ENCODE peak calls at places on chromosomes 12 and 14, in five cellular contexts. Y is heart right ventricle, P is GF-D8, M is HEK293T, X is HAP-1. O is an unnamed sample.

GRCh38 chr14:97106609-97107008 is 309.4 kb downstream of the VRK1 start:
- DNase-seq in Y (no peak), P (no peak), M (no peak), X (no peak), O (no peak)

GRCh38 chr14:95294834-95295599 is 24.7 kb downstream of the CLMN start:
- DNase-seq in Y (no peak), P (no peak), M (no peak), X (no peak), O (no peak)

GRCh38 chr12:1790470-1790869 is 29.9 kb upstream of the LRTM2 start:
- DNase-seq in Y (no peak), P (no peak), M (no peak), X (no peak), O (no peak)

GRCh38 chr12:65308601-65309071 is 30.2 kb downstream of the MSRB3 start:
- DNase-seq in Y (no peak), P (no peak), M (no peak), X (no peak), O (no peak)

GRCh38 chr14:103597623-103598372 is 31.2 kb upstream of the KLC1 start:
- DNase-seq in Y (no peak), P (no peak), M (peak), X (no peak), O (no peak)

GRCh38 chr14:88245321-88245720 is 77.7 kb downstream of the KCNK10 start:
- DNase-seq in Y (no peak), P (no peak), M (no peak), X (no peak), O (no peak)

GRCh38 chr12:65657635-65658034 is 166.6 kb upstream of the HMGA2 start:
- DNase-seq in Y (no peak), P (no peak), M (no peak), X (no peak), O (no peak)

GRCh38 chr12:52203126-52203921 is 11.5 kb upstream of the KRT80 start:
- DNase-seq in Y (no peak), P (peak), M (no peak), X (no peak), O (no peak)

GRCh38 chr14:34003691-34004090 is 52.8 kb upstream of the EGLN3 start:
- DNase-seq in Y (no peak), P (no peak), M (no peak), X (no peak), O (no peak)

GRCh38 chr12:113222730-113223531 is 1.7 kb downstream of the TPCN1 start:
- DNase-seq in Y (peak), P (peak), M (peak), X (peak), O (no peak)

GRCh38 chr12:8948711-8949524 is 527 bp downstream of the M6PR start:
- DNase-seq in Y (no peak), P (peak), M (peak), X (no peak), O (no peak)

GRCh38 chr12:25102402-25102801 is 92.6 kb downstream of the DNAI7 start:
- DNase-seq in Y (no peak), P (no peak), M (no peak), X (no peak), O (no peak)

GRCh38 chr12:51085757-51086156 is 2.4 kb upstream of the CSRNP2 start:
- DNase-seq in Y (no peak), P (peak), M (no peak), X (no peak), O (no peak)

GRCh38 chr14:50038398-50039119 is 77.8 kb downstream of the VCPKMT start:
- DNase-seq in Y (no peak), P (no peak), M (no peak), X (no peak), O (no peak)

O was measured in NCI-H1048.